ENCODE peak calls at places on chromosomes 3 and 15, in five cellular contexts. Y is choroid plexus epithelial cell, U is endothelial cell, K is ascending aorta, P is left ventricle myocardium inferior. B is an unnamed sample.

GRCh38 chr3:192397012-192397411 is 330.3 kb downstream of the FGF12 start:
- DNase-seq in P (no peak), U (no peak), K (no peak), Y (no peak), B (no peak)

GRCh38 chr3:126683506-126683905 is 20.5 kb upstream of the CHCHD6 start:
- DNase-seq in K (no peak), P (no peak), U (no peak), Y (no peak), B (no peak)

GRCh38 chr15:97858278-97858677 is 102.2 kb upstream of the ARRDC4 start:
- DNase-seq in P (no peak), Y (no peak), K (no peak), U (no peak), B (no peak)

GRCh38 chr15:97585408-97585807 is 375.1 kb upstream of the ARRDC4 start:
- DNase-seq in Y (no peak), U (no peak), P (no peak), K (no peak), B (no peak)

GRCh38 chr15:91790826-91791225 is 62.7 kb upstream of the SLCO3A1 start:
- DNase-seq in P (no peak), Y (peak), K (no peak), U (no peak), B (no peak)

GRCh38 chr3:187261541-187261969 is 30.0 kb downstream of the MASP1 start:
- DNase-seq in P (no peak), U (no peak), Y (peak), K (no peak), B (no peak)

GRCh38 chr3:46489875-46490274 is 7.9 kb upstream of the RTP3 start:
- DNase-seq in P (no peak), Y (peak), U (no peak), K (no peak), B (no peak)

GRCh38 chr3:59245879-59246501 is 196.2 kb upstream of the CFAP20DC start:
- DNase-seq in P (no peak), Y (peak), U (no peak), K (no peak), B (no peak)

GRCh38 chr3:13891492-13892073 is 11.7 kb upstream of the WNT7A start:
- DNase-seq in K (no peak), U (no peak), Y (peak), P (no peak), B (no peak)

GRCh38 chr3:131217296-131217741 is 164.3 kb upstream of the NUDT16 start:
- DNase-seq in U (no peak), Y (peak), P (no peak), K (no peak), B (no peak)

GRCh38 chr15:38795471-38796245 is 231.0 kb upstream of the RASGRP1 start:
- DNase-seq in P (no peak), K (no peak), Y (no peak), U (no peak), B (no peak)

GRCh38 chr3:191051037-191051436 is 148.0 kb upstream of the OSTN start:
- DNase-seq in U (no peak), Y (peak), P (no peak), K (no peak), B (no peak)

GRCh38 chr3:109224333-109224732 is 87.8 kb downstream of the C3orf85 start:
- DNase-seq in Y (no peak), U (peak), P (no peak), K (no peak), B (no peak)

GRCh38 chr15:45378913-45379262 is 544 bp upstream of the GATM start:
- DNase-seq in U (no peak), K (no peak), P (no peak), Y (no peak), B (no peak)

GRCh38 chr3:170429050-170429449 is 10.4 kb downstream of the CLDN11 start:
- DNase-seq in P (no peak), K (no peak), U (no peak), Y (peak), B (no peak)

GRCh38 chr3:194305356-194306108 is 45.6 kb downstream of the CPN2 start:
- DNase-seq in P (no peak), Y (no peak), U (no peak), K (no peak), B (no peak)

GRCh38 chr3:21484323-21485154 is 266.5 kb downstream of the ZNF385D start:
- DNase-seq in U (peak), K (no peak), Y (peak), P (peak), B (no peak)

GRCh38 chr3:16203671-16204629 is 29.5 kb downstream of the GALNT15 start:
- DNase-seq in Y (no peak), P (no peak), U (no peak), K (no peak), B (no peak)

DNA sequence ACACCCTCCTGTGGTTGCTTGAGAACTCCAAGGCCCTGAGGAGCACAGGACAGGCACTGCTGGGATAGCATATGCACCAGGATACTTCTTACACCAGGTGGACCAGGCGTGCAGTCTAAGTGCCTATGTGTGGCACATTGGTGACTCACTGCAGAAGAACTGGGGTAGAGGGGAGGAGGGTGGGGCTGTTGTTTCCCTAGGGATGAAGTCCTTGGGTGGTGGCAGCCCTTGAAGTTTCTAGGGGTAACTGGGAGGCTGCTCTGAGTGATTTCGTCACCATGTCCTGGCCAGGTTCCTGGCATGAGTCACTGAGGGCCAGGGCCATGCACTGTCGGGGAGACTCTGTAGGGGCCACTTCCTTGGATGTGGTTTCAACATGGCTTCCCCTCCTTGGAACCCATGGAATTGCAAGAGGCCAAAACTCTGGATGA is 15.9 kb downstream of the MYZAP start:
- DNase-seq in U (no peak), Y (peak), P (no peak), K (no peak), B (no peak)
- TF ChIP-seq CTCF in U (no peak), Y (no peak), P (no peak), K (no peak), B (no peak)

GRCh38 chr15:33309602-33310276 is 1.0 kb upstream of the RYR3 start:
- DNase-seq in P (no peak), U (peak), Y (peak), K (no peak), B (no peak)
- TF ChIP-seq CTCF in P (no peak), U (no peak), Y (peak), K (peak), B (no peak)

GRCh38 chr15:80856400-80856799 is 77.2 kb downstream of the CEMIP start:
- DNase-seq in Y (no peak), P (no peak), K (no peak), U (no peak), B (no peak)
- TF ChIP-seq CTCF in Y (peak), P (no peak), K (no peak), U (peak), B (no peak)

GRCh38 chr3:119034256-119035013 is at the start of gene IGSF11:
- DNase-seq in U (peak), P (peak), Y (peak), K (no peak), B (peak)
- TF ChIP-seq CTCF in U (peak), P (peak), Y (no peak), K (no peak), B (no peak)

DNA sequence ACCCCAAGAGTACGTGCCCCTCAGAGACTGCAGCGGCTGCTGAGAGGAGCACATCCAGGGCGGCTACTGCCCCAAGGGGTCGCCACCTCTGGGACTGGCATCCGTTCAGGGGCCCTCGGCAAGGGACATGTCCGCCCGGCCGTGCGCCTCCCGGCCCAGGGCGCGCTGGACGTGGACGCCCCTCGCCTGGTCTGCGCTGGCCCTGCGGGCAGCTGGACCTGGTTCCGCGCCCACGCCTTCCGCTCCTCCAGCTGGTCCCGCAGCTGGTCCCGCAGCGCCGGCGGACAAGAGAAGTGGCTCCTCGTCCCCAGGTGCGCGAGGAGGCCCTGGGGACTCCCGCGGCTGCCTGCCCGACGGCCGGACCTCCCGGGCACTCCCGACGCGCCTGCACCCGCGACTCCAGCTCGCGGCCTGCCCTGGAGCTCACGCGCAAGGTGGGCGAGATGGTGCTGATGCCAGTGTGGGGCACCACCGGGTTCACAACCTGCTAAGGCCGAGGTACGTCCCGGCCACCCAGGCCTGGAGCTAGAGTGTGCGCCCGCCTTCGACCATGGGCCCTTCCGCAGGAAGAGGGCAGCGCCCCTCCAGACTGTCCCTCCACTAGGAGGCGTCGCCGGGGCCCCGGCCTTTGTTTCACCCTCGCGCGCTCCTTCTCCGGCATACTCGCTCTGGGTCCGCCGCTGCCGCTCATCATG is 14.4 kb upstream of the GP9 start:
- DNase-seq in K (no peak), P (peak), Y (no peak), U (no peak), B (no peak)
- TF ChIP-seq CTCF in K (peak), P (no peak), Y (peak), U (no peak), B (no peak)

DNA sequence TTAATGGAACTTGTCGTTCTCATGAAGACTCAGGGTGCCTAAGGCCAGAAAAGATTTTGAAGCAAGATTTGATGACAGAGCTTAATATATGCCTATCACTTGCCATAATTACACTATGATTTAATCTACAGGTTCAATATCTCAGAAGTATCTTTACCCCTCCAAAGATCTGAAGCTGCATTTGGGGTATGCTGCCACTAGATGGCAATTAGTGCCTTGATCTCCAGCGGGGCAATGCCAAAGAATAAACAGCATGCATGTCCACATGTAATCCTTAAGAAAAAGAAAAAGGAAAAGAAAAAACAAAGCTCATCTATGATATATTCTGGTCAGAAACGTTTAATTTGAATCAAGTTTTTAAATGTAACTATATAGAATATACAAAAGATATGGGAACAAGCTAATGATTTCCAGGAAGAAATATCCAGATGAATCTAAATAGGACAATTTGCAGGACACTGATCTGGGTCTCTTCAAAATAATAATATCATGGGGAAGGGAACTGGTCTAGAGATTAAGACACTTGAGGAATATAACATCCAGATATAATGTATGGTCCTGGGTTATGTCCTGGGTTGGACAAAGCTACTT is 55.0 kb upstream of the SOX14 start:
- DNase-seq in K (no peak), U (peak), P (no peak), Y (no peak), B (no peak)
- TF ChIP-seq CTCF in K (no peak), U (peak), P (peak), Y (peak), B (no peak)

GRCh38 chr3:196533260-196533681 is 18.1 kb upstream of the SMCO1 start:
- DNase-seq in U (no peak), Y (peak), K (no peak), P (no peak), B (no peak)

GRCh38 chr3:196525141-196525540 is 10.0 kb upstream of the SMCO1 start:
- DNase-seq in K (no peak), U (no peak), P (no peak), Y (no peak), B (no peak)

GRCh38 chr3:196531418-196531817 is 16.3 kb upstream of the SMCO1 start:
- DNase-seq in U (no peak), K (no peak), Y (no peak), P (no peak), B (no peak)

GRCh38 chr3:196524527-196524926 is 9.4 kb upstream of the SMCO1 start:
- DNase-seq in K (no peak), P (no peak), Y (peak), U (no peak), B (no peak)

DNA sequence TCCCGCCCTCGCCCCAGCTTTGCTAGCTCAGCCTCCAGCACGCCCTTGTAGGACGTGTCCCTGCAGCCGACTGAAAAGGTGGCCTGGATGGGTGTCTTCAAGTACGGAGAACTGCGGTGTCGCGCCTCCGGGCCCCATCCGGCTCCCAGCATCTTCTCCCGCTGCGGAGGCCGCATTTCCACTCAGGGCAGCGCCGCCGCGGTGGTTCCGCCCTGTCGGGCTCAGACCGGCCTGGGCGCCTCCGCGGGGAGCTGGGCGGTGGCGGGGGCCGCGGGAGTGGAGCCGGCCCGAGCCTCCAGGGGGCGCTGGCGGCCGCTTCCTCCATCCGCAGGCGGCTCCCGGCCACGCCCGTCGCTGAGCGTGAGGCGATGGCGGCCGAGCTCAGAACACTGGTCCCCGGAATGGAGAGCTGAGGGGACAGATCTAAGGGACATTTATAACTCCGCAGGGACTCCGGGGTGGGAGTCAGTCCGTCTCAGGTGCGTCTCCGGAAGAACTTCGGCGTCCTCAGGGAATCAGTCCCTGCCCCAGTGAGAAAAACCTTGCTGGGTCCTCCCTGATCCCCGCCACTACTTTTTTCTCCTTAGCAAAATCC is 13.6 kb upstream of the SMCO1 start:
- DNase-seq in U (peak), K (no peak), P (peak), Y (peak), B (peak)
- TF ChIP-seq CTCF in U (peak), K (peak), P (peak), Y (peak), B (no peak)

GRCh38 chr15:25739687-25740121 is 123.4 kb downstream of the ATP10A start:
- DNase-seq in U (peak), Y (peak), P (no peak), K (no peak), B (no peak)
- TF ChIP-seq CTCF in U (no peak), Y (peak), P (peak), K (peak), B (no peak)

B was measured in omental fat pad.